ENCODE peak calls at places on chromosomes 12 and 14, in seven cellular contexts. One of them, this sample, is unnamed.

GRCh38 chr12:55965941-55966407 is at the start of gene PMEL:
- DNase-seq in endothelial cell: peak
- DNase-seq in HFF-Myc: no peak
- DNase-seq in RWPE1: no peak
- DNase-seq in AG04450: no peak
- DNase-seq in stimulated activated CD8-positive, alpha-beta memory T cell treated with anti-CD3 and anti-CD28 coated beads, Interleukin-15, amount 100 ng/mL, for 48 hours: no peak
- DNase-seq in CD4-positive, alpha-beta T cell: no peak
- DNase-seq in this sample: no peak

GRCh38 chr12:108390495-108391203 is 51.5 kb upstream of the CMKLR1 start:
- DNase-seq in endothelial cell: no peak
- DNase-seq in HFF-Myc: no peak
- DNase-seq in RWPE1: no peak
- DNase-seq in AG04450: no peak
- DNase-seq in stimulated activated CD8-positive, alpha-beta memory T cell treated with anti-CD3 and anti-CD28 coated beads, Interleukin-15, amount 100 ng/mL, for 48 hours: no peak
- DNase-seq in CD4-positive, alpha-beta T cell: no peak
- DNase-seq in this sample: no peak

GRCh38 chr14:36973806-36974442 is 198.5 kb downstream of the SLC25A21 start:
- DNase-seq in endothelial cell: no peak
- DNase-seq in HFF-Myc: no peak
- DNase-seq in RWPE1: peak
- DNase-seq in AG04450: peak
- DNase-seq in stimulated activated CD8-positive, alpha-beta memory T cell treated with anti-CD3 and anti-CD28 coated beads, Interleukin-15, amount 100 ng/mL, for 48 hours: no peak
- DNase-seq in CD4-positive, alpha-beta T cell: no peak
- DNase-seq in this sample: no peak

GRCh38 chr12:11875414-11875935 is 195.3 kb upstream of the BCL2L14 start:
- DNase-seq in endothelial cell: no peak
- DNase-seq in HFF-Myc: no peak
- DNase-seq in RWPE1: peak
- DNase-seq in AG04450: no peak
- DNase-seq in stimulated activated CD8-positive, alpha-beta memory T cell treated with anti-CD3 and anti-CD28 coated beads, Interleukin-15, amount 100 ng/mL, for 48 hours: no peak
- DNase-seq in CD4-positive, alpha-beta T cell: no peak
- DNase-seq in this sample: no peak

GRCh38 chr12:75446857-75447256 is 33.7 kb upstream of the GLIPR1 start:
- DNase-seq in endothelial cell: no peak
- DNase-seq in HFF-Myc: no peak
- DNase-seq in RWPE1: peak
- DNase-seq in AG04450: peak
- DNase-seq in stimulated activated CD8-positive, alpha-beta memory T cell treated with anti-CD3 and anti-CD28 coated beads, Interleukin-15, amount 100 ng/mL, for 48 hours: no peak
- DNase-seq in CD4-positive, alpha-beta T cell: no peak
- DNase-seq in this sample: no peak

GRCh38 chr12:109679716-109680520 is 33.7 kb upstream of the FAM222A start:
- DNase-seq in endothelial cell: no peak
- DNase-seq in HFF-Myc: no peak
- DNase-seq in RWPE1: no peak
- DNase-seq in AG04450: no peak
- DNase-seq in stimulated activated CD8-positive, alpha-beta memory T cell treated with anti-CD3 and anti-CD28 coated beads, Interleukin-15, amount 100 ng/mL, for 48 hours: no peak
- DNase-seq in CD4-positive, alpha-beta T cell: no peak
- DNase-seq in this sample: no peak

GRCh38 chr14:72416892-72417291 is 477.0 kb downstream of the DPF3 start:
- DNase-seq in endothelial cell: no peak
- DNase-seq in HFF-Myc: no peak
- DNase-seq in RWPE1: no peak
- DNase-seq in AG04450: no peak
- DNase-seq in stimulated activated CD8-positive, alpha-beta memory T cell treated with anti-CD3 and anti-CD28 coated beads, Interleukin-15, amount 100 ng/mL, for 48 hours: no peak
- DNase-seq in CD4-positive, alpha-beta T cell: no peak
- DNase-seq in this sample: no peak

GRCh38 chr14:99936738-99937474 is 128.3 kb upstream of the EVL start:
- DNase-seq in endothelial cell: no peak
- DNase-seq in HFF-Myc: no peak
- DNase-seq in RWPE1: no peak
- DNase-seq in AG04450: no peak
- DNase-seq in stimulated activated CD8-positive, alpha-beta memory T cell treated with anti-CD3 and anti-CD28 coated beads, Interleukin-15, amount 100 ng/mL, for 48 hours: no peak
- DNase-seq in CD4-positive, alpha-beta T cell: no peak
- DNase-seq in this sample: no peak

GRCh38 chr12:13175499-13175898 is 21.0 kb upstream of the EMP1 start:
- DNase-seq in endothelial cell: no peak
- DNase-seq in HFF-Myc: no peak
- DNase-seq in RWPE1: peak
- DNase-seq in AG04450: no peak
- DNase-seq in stimulated activated CD8-positive, alpha-beta memory T cell treated with anti-CD3 and anti-CD28 coated beads, Interleukin-15, amount 100 ng/mL, for 48 hours: no peak
- DNase-seq in CD4-positive, alpha-beta T cell: no peak
- DNase-seq in this sample: no peak

GRCh38 chr14:96053600-96054381 is 14.6 kb downstream of the C14orf132 start:
- DNase-seq in endothelial cell: no peak
- DNase-seq in HFF-Myc: peak
- DNase-seq in RWPE1: no peak
- DNase-seq in AG04450: peak
- DNase-seq in stimulated activated CD8-positive, alpha-beta memory T cell treated with anti-CD3 and anti-CD28 coated beads, Interleukin-15, amount 100 ng/mL, for 48 hours: no peak
- DNase-seq in CD4-positive, alpha-beta T cell: no peak
- DNase-seq in this sample: peak

GRCh38 chr12:88985631-88986030 is 366.7 kb downstream of the DUSP6 start:
- DNase-seq in endothelial cell: no peak
- DNase-seq in HFF-Myc: no peak
- DNase-seq in RWPE1: no peak
- DNase-seq in AG04450: no peak
- DNase-seq in stimulated activated CD8-positive, alpha-beta memory T cell treated with anti-CD3 and anti-CD28 coated beads, Interleukin-15, amount 100 ng/mL, for 48 hours: no peak
- DNase-seq in CD4-positive, alpha-beta T cell: no peak
- DNase-seq in this sample: no peak

GRCh38 chr12:108770269-108770829 is 39.0 kb upstream of the CORO1C start:
- DNase-seq in endothelial cell: no peak
- DNase-seq in HFF-Myc: no peak
- DNase-seq in RWPE1: no peak
- DNase-seq in AG04450: no peak
- DNase-seq in stimulated activated CD8-positive, alpha-beta memory T cell treated with anti-CD3 and anti-CD28 coated beads, Interleukin-15, amount 100 ng/mL, for 48 hours: no peak
- DNase-seq in CD4-positive, alpha-beta T cell: no peak
- DNase-seq in this sample: no peak

GRCh38 chr12:114919479-114919878 is 235.5 kb upstream of the TBX3 start:
- DNase-seq in endothelial cell: no peak
- DNase-seq in HFF-Myc: no peak
- DNase-seq in RWPE1: no peak
- DNase-seq in AG04450: no peak
- DNase-seq in stimulated activated CD8-positive, alpha-beta memory T cell treated with anti-CD3 and anti-CD28 coated beads, Interleukin-15, amount 100 ng/mL, for 48 hours: no peak
- DNase-seq in CD4-positive, alpha-beta T cell: no peak
- DNase-seq in this sample: no peak

GRCh38 chr12:6423267-6424007 is 21.3 kb upstream of the CD27 start:
- DNase-seq in endothelial cell: peak
- DNase-seq in HFF-Myc: peak
- DNase-seq in RWPE1: peak
- DNase-seq in AG04450: peak
- DNase-seq in stimulated activated CD8-positive, alpha-beta memory T cell treated with anti-CD3 and anti-CD28 coated beads, Interleukin-15, amount 100 ng/mL, for 48 hours: peak
- DNase-seq in CD4-positive, alpha-beta T cell: peak
- DNase-seq in this sample: peak

GRCh38 chr12:56778756-56779155 is 15.6 kb downstream of the HSD17B6 start:
- DNase-seq in endothelial cell: no peak
- DNase-seq in HFF-Myc: no peak
- DNase-seq in RWPE1: no peak
- DNase-seq in AG04450: no peak
- DNase-seq in stimulated activated CD8-positive, alpha-beta memory T cell treated with anti-CD3 and anti-CD28 coated beads, Interleukin-15, amount 100 ng/mL, for 48 hours: no peak
- DNase-seq in CD4-positive, alpha-beta T cell: no peak
- DNase-seq in this sample: no peak

This sample was measured in putamen.